ENCODE peak calls at places on chromosomes 2 and 18, in seven cellular contexts. One of them, this sample, is unnamed. For H3K4me1, the result is how much of the 10 kb centered on the place peaks cover.

GRCh38 chr2:197034292-197034691 is 107.8 kb upstream of the PGAP1 start:
- DNase-seq in stomach: no peak
- DNase-seq in breast epithelium: no peak
- DNase-seq in vagina: no peak
- DNase-seq in suprapubic skin: no peak
- DNase-seq in sigmoid colon: no peak
- DNase-seq in endothelial cell of umbilical vein: no peak
- DNase-seq in this sample: no peak

GRCh38 chr2:237878321-237879057 is 19.1 kb downstream of the RAMP1 start:
- DNase-seq in stomach: peak
- DNase-seq in sigmoid colon: peak
- DNase-seq in vagina: no peak
- DNase-seq in suprapubic skin: no peak
- DNase-seq in endothelial cell of umbilical vein: no peak
- DNase-seq in breast epithelium: no peak
- DNase-seq in this sample: no peak

GRCh38 chr2:129801575-129801974 is 177.9 kb upstream of the RAB6C start:
- DNase-seq in vagina: peak
- DNase-seq in endothelial cell of umbilical vein: no peak
- DNase-seq in stomach: no peak
- DNase-seq in breast epithelium: no peak
- DNase-seq in sigmoid colon: no peak
- DNase-seq in suprapubic skin: no peak
- DNase-seq in this sample: no peak

GRCh38 chr2:185012643-185013042 is 414.3 kb downstream of the ZNF804A start:
- DNase-seq in stomach: no peak
- DNase-seq in suprapubic skin: no peak
- DNase-seq in breast epithelium: no peak
- DNase-seq in endothelial cell of umbilical vein: no peak
- DNase-seq in sigmoid colon: no peak
- DNase-seq in vagina: no peak
- DNase-seq in this sample: no peak

GRCh38 chr2:26088038-26088643 is 54.3 kb downstream of the RAB10 start:
- DNase-seq in vagina: no peak
- DNase-seq in endothelial cell of umbilical vein: peak
- DNase-seq in sigmoid colon: no peak
- DNase-seq in suprapubic skin: no peak
- DNase-seq in stomach: no peak
- DNase-seq in breast epithelium: no peak
- DNase-seq in this sample: no peak

GRCh38 chr18:49849331-49850217 is 36.2 kb upstream of the ACAA2 start:
- DNase-seq in sigmoid colon: no peak
- DNase-seq in breast epithelium: peak
- DNase-seq in stomach: peak
- DNase-seq in suprapubic skin: no peak
- DNase-seq in endothelial cell of umbilical vein: peak
- DNase-seq in vagina: peak
- DNase-seq in this sample: no peak

GRCh38 chr2:16140771-16141640 is 200.7 kb downstream of the MYCN start:
- DNase-seq in endothelial cell of umbilical vein: no peak
- DNase-seq in breast epithelium: no peak
- DNase-seq in vagina: peak
- DNase-seq in suprapubic skin: no peak
- DNase-seq in stomach: no peak
- DNase-seq in sigmoid colon: no peak
- DNase-seq in this sample: no peak

GRCh38 chr2:110869472-110870446 is 137.4 kb downstream of the ACOXL start:
- DNase-seq in breast epithelium: no peak
- DNase-seq in sigmoid colon: no peak
- DNase-seq in vagina: no peak
- DNase-seq in endothelial cell of umbilical vein: no peak
- DNase-seq in suprapubic skin: no peak
- DNase-seq in stomach: no peak
- DNase-seq in this sample: no peak

GRCh38 chr2:111202266-111203040 is 81.7 kb downstream of the BCL2L11 start:
- DNase-seq in breast epithelium: no peak
- DNase-seq in vagina: no peak
- DNase-seq in stomach: no peak
- DNase-seq in endothelial cell of umbilical vein: peak
- DNase-seq in sigmoid colon: no peak
- DNase-seq in suprapubic skin: no peak
- DNase-seq in this sample: no peak

GRCh38 chr2:173761603-173762119 is 203.5 kb downstream of the SP3 start:
- DNase-seq in sigmoid colon: no peak
- DNase-seq in suprapubic skin: no peak
- DNase-seq in endothelial cell of umbilical vein: no peak
- DNase-seq in vagina: no peak
- DNase-seq in stomach: no peak
- DNase-seq in breast epithelium: no peak
- DNase-seq in this sample: no peak

GRCh38 chr2:135685361-135685760 is 56.3 kb upstream of the UBXN4 start:
- DNase-seq in stomach: no peak
- DNase-seq in breast epithelium: no peak
- DNase-seq in suprapubic skin: no peak
- DNase-seq in vagina: no peak
- DNase-seq in sigmoid colon: no peak
- DNase-seq in endothelial cell of umbilical vein: peak
- DNase-seq in this sample: no peak

GRCh38 chr2:29129586-29130281 is 14.5 kb downstream of the CLIP4 start:
- DNase-seq in vagina: no peak
- DNase-seq in endothelial cell of umbilical vein: peak
- DNase-seq in stomach: no peak
- DNase-seq in suprapubic skin: no peak
- DNase-seq in breast epithelium: no peak
- DNase-seq in sigmoid colon: no peak
- DNase-seq in this sample: no peak

GRCh38 chr18:10661333-10661732 is 135.5 kb downstream of the NAPG start:
- DNase-seq in suprapubic skin: no peak
- DNase-seq in endothelial cell of umbilical vein: no peak
- DNase-seq in vagina: no peak
- DNase-seq in breast epithelium: no peak
- DNase-seq in stomach: no peak
- DNase-seq in sigmoid colon: no peak
- DNase-seq in this sample: no peak

GRCh38 chr2:133747965-133748700 is 179.9 kb upstream of the NCKAP5 start:
- DNase-seq in suprapubic skin: no peak
- DNase-seq in sigmoid colon: no peak
- DNase-seq in breast epithelium: no peak
- DNase-seq in stomach: no peak
- DNase-seq in vagina: no peak
- DNase-seq in endothelial cell of umbilical vein: no peak
- DNase-seq in this sample: no peak

GRCh38 chr2:62931536-62931935 is 119.1 kb upstream of the OTX1 start:
- DNase-seq in endothelial cell of umbilical vein: no peak
- DNase-seq in stomach: no peak
- DNase-seq in vagina: no peak
- DNase-seq in suprapubic skin: no peak
- DNase-seq in breast epithelium: no peak
- DNase-seq in sigmoid colon: no peak
- DNase-seq in this sample: no peak

GRCh38 chr18:23943903-23944624 is 70.5 kb upstream of the TTC39C start:
- DNase-seq in endothelial cell of umbilical vein: no peak
- DNase-seq in sigmoid colon: peak
- DNase-seq in vagina: no peak
- DNase-seq in stomach: no peak
- DNase-seq in suprapubic skin: no peak
- DNase-seq in breast epithelium: no peak
- DNase-seq in this sample: no peak

GRCh38 chr2:50346104-50346503 is 685.8 kb downstream of the NRXN1 start:
- DNase-seq in suprapubic skin: no peak
- DNase-seq in endothelial cell of umbilical vein: no peak
- DNase-seq in vagina: no peak
- DNase-seq in stomach: no peak
- DNase-seq in breast epithelium: no peak
- DNase-seq in sigmoid colon: no peak
- DNase-seq in this sample: no peak

GRCh38 chr2:25738383-25739343 is 65.3 kb upstream of the DTNB start:
- DNase-seq in endothelial cell of umbilical vein: no peak
- DNase-seq in breast epithelium: no peak
- DNase-seq in suprapubic skin: no peak
- DNase-seq in sigmoid colon: no peak
- DNase-seq in stomach: no peak
- DNase-seq in vagina: no peak
- DNase-seq in this sample: no peak

GRCh38 chr2:46634905-46635304 is 155.5 kb downstream of the TMEM247 start:
- DNase-seq in vagina: no peak
- DNase-seq in endothelial cell of umbilical vein: no peak
- DNase-seq in sigmoid colon: no peak
- DNase-seq in stomach: no peak
- DNase-seq in suprapubic skin: no peak
- DNase-seq in breast epithelium: no peak
- DNase-seq in this sample: no peak

GRCh38 chr2:10103179-10103578 is 19.4 kb upstream of the RRM2 start:
- DNase-seq in stomach: no peak
- DNase-seq in suprapubic skin: no peak
- DNase-seq in sigmoid colon: no peak
- DNase-seq in vagina: no peak
- DNase-seq in endothelial cell of umbilical vein: no peak
- DNase-seq in breast epithelium: no peak
- DNase-seq in this sample: no peak

GRCh38 chr2:101386599-101387150 is 628 bp downstream of the CREG2 start:
- DNase-seq in breast epithelium: no peak
- DNase-seq in sigmoid colon: no peak
- DNase-seq in suprapubic skin: no peak
- DNase-seq in endothelial cell of umbilical vein: no peak
- DNase-seq in stomach: no peak
- DNase-seq in vagina: no peak
- DNase-seq in this sample: no peak

DNA sequence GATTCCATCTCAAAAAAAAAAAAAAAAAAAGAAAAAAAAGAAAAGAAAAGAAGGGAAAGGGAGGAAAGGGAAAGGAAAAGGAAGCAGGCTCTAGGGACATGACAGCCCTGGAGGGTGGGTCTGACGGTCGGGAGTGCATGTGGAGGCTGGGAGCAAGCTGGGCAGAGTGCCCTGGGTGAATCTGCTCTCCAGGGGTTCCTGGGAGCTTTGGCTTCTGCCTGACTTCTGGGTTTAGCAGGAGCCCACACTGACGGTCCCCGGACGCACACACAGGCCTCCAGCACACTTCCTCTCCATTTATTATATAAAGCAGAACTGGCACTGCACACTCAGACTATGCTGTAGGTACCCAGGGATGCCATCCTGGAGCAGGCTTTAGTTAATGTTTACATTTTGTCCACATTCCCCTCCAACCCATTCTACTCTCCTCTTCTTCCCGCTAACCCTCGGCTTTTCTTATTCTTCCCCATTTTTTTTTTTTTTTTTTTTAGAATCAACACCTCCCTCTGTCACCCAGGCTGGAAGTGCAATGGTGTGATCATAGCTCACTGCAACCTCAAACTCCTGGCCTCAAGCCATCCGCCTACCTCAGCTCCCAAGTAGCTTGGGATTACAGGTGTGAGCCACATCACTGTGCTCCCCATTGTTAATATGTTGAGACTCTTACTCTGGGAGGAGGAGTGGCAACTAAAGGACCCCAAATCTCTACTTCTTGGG is 151.1 kb upstream of the SLC1A4 start:
- DNase-seq in stomach: no peak
- DNase-seq in endothelial cell of umbilical vein: no peak
- DNase-seq in suprapubic skin: peak
- DNase-seq in sigmoid colon: peak
- DNase-seq in vagina: no peak
- DNase-seq in breast epithelium: no peak
- DNase-seq in this sample: no peak
- TF ChIP-seq POLR2AphosphoS5 in stomach: no peak
- TF ChIP-seq POLR2AphosphoS5 in endothelial cell of umbilical vein: no peak
- TF ChIP-seq POLR2AphosphoS5 in suprapubic skin: no peak
- TF ChIP-seq POLR2AphosphoS5 in sigmoid colon: no peak
- TF ChIP-seq POLR2AphosphoS5 in vagina: no peak
- TF ChIP-seq POLR2AphosphoS5 in breast epithelium: no peak
- TF ChIP-seq POLR2AphosphoS5 in this sample: no peak

GRCh38 chr2:57864926-57865325 is 181.7 kb upstream of the VRK2 start:
- DNase-seq in endothelial cell of umbilical vein: peak
- DNase-seq in suprapubic skin: no peak
- DNase-seq in vagina: no peak
- DNase-seq in breast epithelium: no peak
- DNase-seq in sigmoid colon: no peak
- DNase-seq in stomach: no peak
- DNase-seq in this sample: no peak
- TF ChIP-seq POLR2A in endothelial cell of umbilical vein: no peak
- TF ChIP-seq POLR2A in suprapubic skin: no peak
- TF ChIP-seq POLR2A in vagina: no peak
- TF ChIP-seq POLR2A in breast epithelium: no peak
- TF ChIP-seq POLR2A in sigmoid colon: no peak
- TF ChIP-seq POLR2A in stomach: no peak
- TF ChIP-seq POLR2A in this sample: no peak

DNA sequence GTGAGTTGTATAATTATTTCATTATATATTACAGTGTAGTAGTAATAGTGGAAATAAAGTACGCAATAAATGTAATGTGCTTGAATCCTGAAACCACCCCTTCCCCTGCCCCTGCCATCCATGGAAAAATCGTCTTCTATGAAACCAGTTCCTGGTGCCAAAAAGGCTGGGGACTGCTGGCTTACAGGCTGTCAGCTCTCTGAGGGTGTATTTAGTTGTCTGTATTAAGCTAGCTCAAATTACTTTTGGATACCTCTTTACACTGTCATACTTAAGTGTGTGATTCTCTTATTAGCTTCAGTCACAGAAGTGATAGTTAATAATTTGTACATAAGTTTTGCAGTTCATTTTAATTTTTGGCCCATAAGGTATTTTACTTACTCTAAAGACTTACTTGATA is 29.6 kb downstream of the LCLAT1 start:
- DNase-seq in vagina: no peak
- DNase-seq in breast epithelium: no peak
- DNase-seq in sigmoid colon: no peak
- DNase-seq in stomach: no peak
- DNase-seq in endothelial cell of umbilical vein: no peak
- DNase-seq in suprapubic skin: no peak
- DNase-seq in this sample: no peak
- H3K4me1 ChIP-seq in vagina: under half
- H3K4me1 ChIP-seq in breast epithelium: under half
- H3K4me1 ChIP-seq in sigmoid colon: under half
- H3K4me1 ChIP-seq in stomach: under half
- H3K4me1 ChIP-seq in endothelial cell of umbilical vein: under half
- H3K4me1 ChIP-seq in suprapubic skin: under half
- H3K4me1 ChIP-seq in this sample: under half

GRCh38 chr2:214604861-214605260 is 194.0 kb downstream of the VWC2L start:
- DNase-seq in vagina: no peak
- DNase-seq in breast epithelium: no peak
- DNase-seq in stomach: no peak
- DNase-seq in sigmoid colon: no peak
- DNase-seq in suprapubic skin: no peak
- DNase-seq in endothelial cell of umbilical vein: no peak
- DNase-seq in this sample: no peak

GRCh38 chr2:214607051-214607450 is 196.2 kb downstream of the VWC2L start:
- DNase-seq in endothelial cell of umbilical vein: no peak
- DNase-seq in sigmoid colon: no peak
- DNase-seq in suprapubic skin: no peak
- DNase-seq in vagina: no peak
- DNase-seq in breast epithelium: no peak
- DNase-seq in stomach: no peak
- DNase-seq in this sample: no peak

DNA sequence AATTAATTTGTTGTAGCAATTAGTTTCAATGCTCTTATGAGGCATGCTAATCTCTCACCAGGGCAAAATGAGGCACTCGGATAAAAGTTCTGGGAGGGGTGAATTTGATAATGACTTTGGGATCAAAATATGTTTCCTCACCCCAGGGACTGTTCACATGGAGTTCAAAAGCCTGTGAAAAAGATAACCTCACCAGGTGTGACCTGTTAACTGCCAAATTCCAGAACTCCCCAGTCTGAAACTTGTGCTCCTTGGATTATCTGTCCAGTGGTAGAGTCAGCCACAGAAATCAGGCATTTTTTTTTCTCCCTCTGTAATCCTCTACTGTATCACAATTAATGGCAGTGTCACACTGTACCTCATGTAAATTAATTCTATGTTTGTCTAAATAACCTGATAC is 191.0 kb downstream of the VWC2L start:
- DNase-seq in vagina: no peak
- DNase-seq in sigmoid colon: no peak
- DNase-seq in stomach: no peak
- DNase-seq in breast epithelium: no peak
- DNase-seq in suprapubic skin: no peak
- DNase-seq in endothelial cell of umbilical vein: no peak
- DNase-seq in this sample: no peak
- TF ChIP-seq POLR2AphosphoS5 in vagina: no peak
- TF ChIP-seq POLR2AphosphoS5 in sigmoid colon: no peak
- TF ChIP-seq POLR2AphosphoS5 in stomach: no peak
- TF ChIP-seq POLR2AphosphoS5 in breast epithelium: no peak
- TF ChIP-seq POLR2AphosphoS5 in suprapubic skin: no peak
- TF ChIP-seq POLR2AphosphoS5 in endothelial cell of umbilical vein: no peak
- TF ChIP-seq POLR2AphosphoS5 in this sample: no peak